ENCODE peak calls at places on chromosomes 13 and 19, in six cellular contexts. One of them, this sample, is unnamed.

GRCh38 chr19:7943444-7944176 is at the start of gene TIMM44:
- DNase-seq in ascending aorta: peak; percentile 100
- DNase-seq in fibroblast of mammary gland: peak; percentile 99
- DNase-seq in HepG2: peak; percentile 99
- DNase-seq in mucosa of descending colon: peak; percentile 99
- DNase-seq in cardiac fibroblast: peak; percentile 100
- DNase-seq in this sample: peak; percentile 98

GRCh38 chr19:41265376-41266153 is 1.4 kb downstream of the HNRNPUL1 start:
- DNase-seq in ascending aorta: no peak
- DNase-seq in fibroblast of mammary gland: peak; percentile 25
- DNase-seq in HepG2: peak; percentile 56
- DNase-seq in mucosa of descending colon: peak; percentile 23
- DNase-seq in cardiac fibroblast: peak; percentile 25
- DNase-seq in this sample: no peak

GRCh38 chr13:90070362-90070761 is 1277.1 kb upstream of the MIR17HG start:
- DNase-seq in cardiac fibroblast: no peak
- DNase-seq in HepG2: peak; percentile 1
- DNase-seq in mucosa of descending colon: no peak
- DNase-seq in ascending aorta: no peak
- DNase-seq in fibroblast of mammary gland: no peak
- DNase-seq in this sample: no peak

GRCh38 chr13:19589312-19589711 is 28.0 kb upstream of the TPTE2 start:
- DNase-seq in mucosa of descending colon: no peak
- DNase-seq in fibroblast of mammary gland: no peak
- DNase-seq in HepG2: no peak
- DNase-seq in cardiac fibroblast: no peak
- DNase-seq in ascending aorta: no peak
- DNase-seq in this sample: no peak

GRCh38 chr13:50161052-50161451 is 145.8 kb downstream of the KCNRG start:
- DNase-seq in ascending aorta: no peak
- DNase-seq in HepG2: peak; percentile 26
- DNase-seq in mucosa of descending colon: no peak
- DNase-seq in cardiac fibroblast: peak; percentile 75
- DNase-seq in fibroblast of mammary gland: peak; percentile 73
- DNase-seq in this sample: no peak

GRCh38 chr13:109043561-109044075 is 414.2 kb downstream of the MYO16 start:
- DNase-seq in cardiac fibroblast: no peak
- DNase-seq in mucosa of descending colon: no peak
- DNase-seq in ascending aorta: no peak
- DNase-seq in fibroblast of mammary gland: no peak
- DNase-seq in HepG2: no peak
- DNase-seq in this sample: no peak

GRCh38 chr19:50648659-50649058 is 586 bp upstream of the C19orf81 start:
- DNase-seq in cardiac fibroblast: no peak
- DNase-seq in ascending aorta: no peak
- DNase-seq in mucosa of descending colon: no peak
- DNase-seq in HepG2: no peak
- DNase-seq in fibroblast of mammary gland: no peak
- DNase-seq in this sample: no peak

GRCh38 chr19:9140159-9140874 is at the start of gene ZNF317:
- DNase-seq in ascending aorta: peak; percentile 98
- DNase-seq in fibroblast of mammary gland: peak; percentile 90
- DNase-seq in HepG2: peak; percentile 91
- DNase-seq in mucosa of descending colon: peak; percentile 99
- DNase-seq in cardiac fibroblast: peak; percentile 94
- DNase-seq in this sample: peak; percentile 79

GRCh38 chr13:111882351-111882750 is 184.6 kb upstream of the SOX1 start:
- DNase-seq in HepG2: no peak
- DNase-seq in fibroblast of mammary gland: no peak
- DNase-seq in mucosa of descending colon: no peak
- DNase-seq in ascending aorta: no peak
- DNase-seq in cardiac fibroblast: no peak
- DNase-seq in this sample: no peak

GRCh38 chr19:13861392-13861713 is 15.6 kb upstream of the NANOS3 start:
- DNase-seq in ascending aorta: no peak
- DNase-seq in fibroblast of mammary gland: no peak
- DNase-seq in HepG2: no peak
- DNase-seq in cardiac fibroblast: peak; percentile 33
- DNase-seq in mucosa of descending colon: no peak
- DNase-seq in this sample: no peak

GRCh38 chr13:77699059-77699680 is 1.7 kb downstream of the SLAIN1 start:
- DNase-seq in ascending aorta: no peak
- DNase-seq in mucosa of descending colon: no peak
- DNase-seq in fibroblast of mammary gland: no peak
- DNase-seq in cardiac fibroblast: no peak
- DNase-seq in HepG2: no peak
- DNase-seq in this sample: no peak

GRCh38 chr13:67390462-67391093 is 160.4 kb upstream of the PCDH9 start:
- DNase-seq in HepG2: no peak
- DNase-seq in mucosa of descending colon: no peak
- DNase-seq in ascending aorta: no peak
- DNase-seq in cardiac fibroblast: peak; percentile 80
- DNase-seq in fibroblast of mammary gland: peak; percentile 88
- DNase-seq in this sample: no peak

GRCh38 chr13:68897331-68897730 is 1210.3 kb upstream of the ATXN8OS start:
- DNase-seq in ascending aorta: no peak
- DNase-seq in HepG2: no peak
- DNase-seq in cardiac fibroblast: no peak
- DNase-seq in fibroblast of mammary gland: no peak
- DNase-seq in mucosa of descending colon: no peak
- DNase-seq in this sample: no peak

GRCh38 chr19:29259153-29259552 is 46.2 kb upstream of the UQCRFS1 start:
- DNase-seq in cardiac fibroblast: peak; percentile 18
- DNase-seq in fibroblast of mammary gland: peak; percentile 12
- DNase-seq in ascending aorta: no peak
- DNase-seq in mucosa of descending colon: no peak
- DNase-seq in HepG2: no peak
- DNase-seq in this sample: no peak

GRCh38 chr13:20775961-20776360 is 2.2 kb upstream of the EEF1AKMT1 start:
- DNase-seq in cardiac fibroblast: no peak
- DNase-seq in fibroblast of mammary gland: no peak
- DNase-seq in ascending aorta: no peak
- DNase-seq in mucosa of descending colon: no peak
- DNase-seq in HepG2: no peak
- DNase-seq in this sample: no peak

GRCh38 chr19:10114651-10115391 is 3.3 kb downstream of the P2RY11 start:
- DNase-seq in ascending aorta: no peak
- DNase-seq in fibroblast of mammary gland: no peak
- DNase-seq in HepG2: no peak
- DNase-seq in cardiac fibroblast: peak; percentile 18
- DNase-seq in mucosa of descending colon: no peak
- DNase-seq in this sample: no peak

GRCh38 chr19:32177686-32178085 is 167.7 kb upstream of the ZNF507 start:
- DNase-seq in ascending aorta: no peak
- DNase-seq in cardiac fibroblast: no peak
- DNase-seq in fibroblast of mammary gland: no peak
- DNase-seq in HepG2: no peak
- DNase-seq in mucosa of descending colon: no peak
- DNase-seq in this sample: no peak

GRCh38 chr13:47904239-47904638 is 96.8 kb downstream of the SUCLA2 start:
- DNase-seq in cardiac fibroblast: no peak
- DNase-seq in ascending aorta: no peak
- DNase-seq in HepG2: no peak
- DNase-seq in mucosa of descending colon: no peak
- DNase-seq in fibroblast of mammary gland: no peak
- DNase-seq in this sample: no peak

GRCh38 chr19:17837972-17838371 is 9.8 kb downstream of the JAK3 start:
- DNase-seq in HepG2: no peak
- DNase-seq in ascending aorta: no peak
- DNase-seq in mucosa of descending colon: no peak
- DNase-seq in cardiac fibroblast: no peak
- DNase-seq in fibroblast of mammary gland: no peak
- DNase-seq in this sample: no peak

GRCh38 chr19:32691291-32691951 is at the start of gene NUDT19:
- DNase-seq in mucosa of descending colon: peak; percentile 90
- DNase-seq in fibroblast of mammary gland: peak; percentile 73
- DNase-seq in ascending aorta: peak; percentile 91
- DNase-seq in cardiac fibroblast: peak; percentile 83
- DNase-seq in HepG2: peak; percentile 78
- DNase-seq in this sample: peak; percentile 44

GRCh38 chr13:94305463-94305862 is 174.0 kb downstream of the DCT start:
- DNase-seq in cardiac fibroblast: peak; percentile 89
- DNase-seq in mucosa of descending colon: no peak
- DNase-seq in fibroblast of mammary gland: peak; percentile 95
- DNase-seq in ascending aorta: no peak
- DNase-seq in HepG2: no peak
- DNase-seq in this sample: peak; percentile 52

GRCh38 chr19:3434630-3435553 is 45.4 kb downstream of the SMIM24 start:
- DNase-seq in HepG2: peak; percentile 72
- DNase-seq in mucosa of descending colon: peak; percentile 96
- DNase-seq in ascending aorta: peak; percentile 97
- DNase-seq in cardiac fibroblast: peak; percentile 97
- DNase-seq in fibroblast of mammary gland: peak; percentile 95
- DNase-seq in this sample: peak; percentile 79

GRCh38 chr13:41621716-41622508 is 164.6 kb downstream of the RGCC start:
- DNase-seq in ascending aorta: no peak
- DNase-seq in HepG2: peak; percentile 35
- DNase-seq in fibroblast of mammary gland: peak; percentile 58
- DNase-seq in mucosa of descending colon: no peak
- DNase-seq in cardiac fibroblast: peak; percentile 48
- DNase-seq in this sample: peak; percentile 58

GRCh38 chr13:110232146-110232545 is 74.8 kb downstream of the COL4A1 start:
- DNase-seq in ascending aorta: no peak
- DNase-seq in fibroblast of mammary gland: no peak
- DNase-seq in cardiac fibroblast: no peak
- DNase-seq in mucosa of descending colon: no peak
- DNase-seq in HepG2: no peak
- DNase-seq in this sample: no peak

GRCh38 chr19:4278460-4278901 is 585 bp upstream of the SHD start:
- DNase-seq in ascending aorta: no peak
- DNase-seq in fibroblast of mammary gland: no peak
- DNase-seq in HepG2: no peak
- DNase-seq in mucosa of descending colon: no peak
- DNase-seq in cardiac fibroblast: no peak
- DNase-seq in this sample: no peak

GRCh38 chr13:114282143-114282685 is 813 bp downstream of the UPF3A start:
- DNase-seq in fibroblast of mammary gland: peak; percentile 61
- DNase-seq in cardiac fibroblast: peak; percentile 79
- DNase-seq in ascending aorta: peak; percentile 69
- DNase-seq in mucosa of descending colon: peak; percentile 46
- DNase-seq in HepG2: peak; percentile 30
- DNase-seq in this sample: no peak

GRCh38 chr13:88142653-88143052 is 471.5 kb downstream of the SLITRK5 start:
- DNase-seq in HepG2: no peak
- DNase-seq in cardiac fibroblast: no peak
- DNase-seq in fibroblast of mammary gland: no peak
- DNase-seq in mucosa of descending colon: no peak
- DNase-seq in ascending aorta: no peak
- DNase-seq in this sample: no peak

GRCh38 chr13:63433546-63434150 is 2018.0 kb upstream of the PCDH20 start:
- DNase-seq in mucosa of descending colon: no peak
- DNase-seq in ascending aorta: no peak
- DNase-seq in cardiac fibroblast: peak; percentile 40
- DNase-seq in HepG2: no peak
- DNase-seq in fibroblast of mammary gland: peak; percentile 39
- DNase-seq in this sample: no peak

GRCh38 chr13:97249093-97249787 is 27.1 kb downstream of the MBNL2 start:
- DNase-seq in ascending aorta: no peak
- DNase-seq in mucosa of descending colon: no peak
- DNase-seq in HepG2: no peak
- DNase-seq in fibroblast of mammary gland: peak; percentile 60
- DNase-seq in cardiac fibroblast: peak; percentile 68
- DNase-seq in this sample: no peak
- H3K4me3 ChIP-seq in ascending aorta: no peak overlapping the region
- H3K4me3 ChIP-seq in mucosa of descending colon: no peak overlapping the region
- H3K4me3 ChIP-seq in HepG2: no peak overlapping the region
- H3K4me3 ChIP-seq in fibroblast of mammary gland: no peak overlapping the region
- H3K4me3 ChIP-seq in cardiac fibroblast: no peak overlapping the region
- H3K4me3 ChIP-seq in this sample: no peak overlapping the region

DNA sequence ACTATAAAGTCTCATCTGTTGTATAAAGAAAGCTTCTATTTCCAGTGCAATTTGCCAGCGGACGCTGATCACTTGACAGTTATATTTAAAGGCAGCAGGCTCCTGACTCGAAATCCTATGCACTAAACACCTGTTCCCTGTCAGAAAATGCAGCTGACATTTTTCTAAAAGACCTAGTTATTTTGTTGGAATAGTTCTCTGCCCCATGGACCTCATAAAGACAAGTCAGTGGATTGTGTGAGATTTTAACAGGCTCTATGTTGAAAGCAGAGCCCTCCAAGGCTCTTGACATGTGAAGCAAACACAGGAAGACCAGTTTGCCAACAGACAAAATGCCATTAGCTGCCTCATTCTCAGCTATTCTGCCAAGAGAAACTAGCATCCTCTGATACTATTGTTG is 304.7 kb upstream of the KLF12 start:
- DNase-seq in fibroblast of mammary gland: no peak
- DNase-seq in mucosa of descending colon: no peak
- DNase-seq in cardiac fibroblast: no peak
- DNase-seq in ascending aorta: no peak
- DNase-seq in HepG2: no peak
- DNase-seq in this sample: no peak
- TF ChIP-seq CTCF in fibroblast of mammary gland: no peak
- TF ChIP-seq CTCF in mucosa of descending colon: no peak
- TF ChIP-seq CTCF in cardiac fibroblast: no peak
- TF ChIP-seq CTCF in ascending aorta: no peak
- TF ChIP-seq CTCF in HepG2: no peak
- TF ChIP-seq CTCF in this sample: no peak

DNA sequence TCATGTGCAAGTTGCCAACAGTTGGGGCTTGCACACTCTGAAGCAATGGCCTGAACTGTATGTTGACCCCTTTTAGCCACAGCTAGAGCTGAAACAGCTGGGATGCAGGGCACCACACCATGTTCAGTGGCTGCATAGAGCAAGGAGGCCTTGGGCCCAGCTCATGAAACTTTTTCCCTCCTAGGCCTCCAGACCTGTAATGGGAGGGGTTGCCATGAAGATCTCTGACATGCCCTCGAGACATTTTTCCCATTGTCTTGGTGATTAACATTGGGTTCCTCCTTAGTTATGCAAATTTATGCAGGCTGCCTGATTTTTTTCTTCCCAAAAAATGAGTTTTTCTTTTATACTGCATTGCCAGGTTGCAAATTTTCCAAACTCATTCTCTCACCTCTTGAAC is 165.1 kb upstream of the PRR20A start:
- DNase-seq in mucosa of descending colon: no peak
- DNase-seq in ascending aorta: no peak
- DNase-seq in cardiac fibroblast: no peak
- DNase-seq in HepG2: no peak
- DNase-seq in fibroblast of mammary gland: no peak
- DNase-seq in this sample: no peak
- H3K4me3 ChIP-seq in mucosa of descending colon: no peak overlapping the region
- H3K4me3 ChIP-seq in ascending aorta: no peak overlapping the region
- H3K4me3 ChIP-seq in cardiac fibroblast: no peak overlapping the region
- H3K4me3 ChIP-seq in HepG2: no peak overlapping the region
- H3K4me3 ChIP-seq in fibroblast of mammary gland: no peak overlapping the region
- H3K4me3 ChIP-seq in this sample: no peak overlapping the region

GRCh38 chr13:24407844-24408243 is 98.5 kb downstream of the C1QTNF9 start:
- DNase-seq in mucosa of descending colon: no peak
- DNase-seq in ascending aorta: no peak
- DNase-seq in cardiac fibroblast: no peak
- DNase-seq in HepG2: no peak
- DNase-seq in fibroblast of mammary gland: no peak
- DNase-seq in this sample: no peak
- TF ChIP-seq CTCF in mucosa of descending colon: no peak
- TF ChIP-seq CTCF in ascending aorta: no peak
- TF ChIP-seq CTCF in cardiac fibroblast: no peak
- TF ChIP-seq CTCF in HepG2: no peak
- TF ChIP-seq CTCF in fibroblast of mammary gland: peak; percentile 25
- TF ChIP-seq CTCF in this sample: no peak